ENCODE peak calls at places on chromosomes 7 and 10, in five cellular contexts. Z is lower lobe of right lung; F is CD4-positive, alpha-beta memory T cell; B is psoas muscle; U is lung. W is an unnamed sample. For H3K4me1, the result is how much of the 10 kb centered on the place peaks cover.

GRCh38 chr10:102150970-102151773 is 1.0 kb upstream of the NOLC1 start:
- DNase-seq in Z (no peak), B (no peak), F (no peak), U (no peak), W (no peak)

GRCh38 chr10:111211756-111212155 is 134.9 kb downstream of the ADRA2A start:
- DNase-seq in U (no peak), B (no peak), F (no peak), Z (no peak), W (no peak)

GRCh38 chr7:109213081-109213480 is 643.4 kb downstream of the DNAJB9 start:
- DNase-seq in F (peak), B (no peak), Z (no peak), U (no peak), W (no peak)

GRCh38 chr10:34743804-34744203 is 71.3 kb downstream of the PARD3 start:
- DNase-seq in B (peak), U (no peak), Z (no peak), F (no peak), W (peak)

GRCh38 chr7:3106353-3106752 is 62.7 kb upstream of the CARD11 start:
- DNase-seq in F (no peak), B (no peak), U (no peak), Z (no peak), W (no peak)

GRCh38 chr7:81685263-81685868 is 84.5 kb downstream of the HGF start:
- DNase-seq in B (no peak), Z (no peak), U (no peak), F (no peak), W (no peak)

GRCh38 chr10:132065491-132066105 is at the start of gene JAKMIP3:
- DNase-seq in F (no peak), Z (no peak), B (peak), U (peak), W (peak)

GRCh38 chr7:20542594-20542993 is 72.9 kb upstream of the ABCB5 start:
- DNase-seq in B (peak), F (no peak), Z (no peak), U (no peak), W (no peak)

GRCh38 chr10:86888585-86889381 is 68.6 kb downstream of the MMRN2 start:
- DNase-seq in Z (no peak), U (no peak), F (no peak), B (no peak), W (no peak)

GRCh38 chr10:50393784-50394183 is 142.5 kb upstream of the ASAH2 start:
- DNase-seq in U (no peak), F (no peak), B (no peak), Z (no peak), W (no peak)

GRCh38 chr7:55348502-55348901 is 16.6 kb upstream of the LANCL2 start:
- DNase-seq in Z (no peak), F (no peak), U (no peak), B (no peak), W (no peak)

GRCh38 chr10:73478636-73479035 is 17.2 kb downstream of the PPP3CB start:
- DNase-seq in Z (no peak), B (no peak), U (no peak), F (no peak), W (no peak)

GRCh38 chr7:107210400-107210799 is 41.6 kb downstream of the HBP1 start:
- DNase-seq in B (no peak), U (no peak), Z (no peak), F (no peak), W (no peak)

GRCh38 chr7:100894860-100895700 is 608 bp downstream of the ACHE start:
- DNase-seq in F (peak), B (peak), U (no peak), Z (no peak), W (no peak)

GRCh38 chr7:114130860-114131259 is 212.1 kb upstream of the PPP1R3A start:
- DNase-seq in B (no peak), F (no peak), U (no peak), Z (no peak), W (no peak)

GRCh38 chr7:122679813-122680212 is 19.1 kb downstream of the RNF133 start:
- DNase-seq in U (no peak), F (no peak), Z (no peak), B (no peak), W (no peak)

GRCh38 chr10:102704915-102705314 is 9.3 kb downstream of the ARL3 start:
- DNase-seq in Z (no peak), F (no peak), U (no peak), B (no peak), W (no peak)

GRCh38 chr10:9900765-9901164 is 1116.9 kb upstream of the CELF2 start:
- DNase-seq in Z (no peak), F (no peak), B (no peak), U (no peak), W (no peak)

GRCh38 chr10:103968441-103969391 is 1.8 kb downstream of the SLK start:
- DNase-seq in U (no peak), F (no peak), B (no peak), Z (no peak), W (no peak)

DNA sequence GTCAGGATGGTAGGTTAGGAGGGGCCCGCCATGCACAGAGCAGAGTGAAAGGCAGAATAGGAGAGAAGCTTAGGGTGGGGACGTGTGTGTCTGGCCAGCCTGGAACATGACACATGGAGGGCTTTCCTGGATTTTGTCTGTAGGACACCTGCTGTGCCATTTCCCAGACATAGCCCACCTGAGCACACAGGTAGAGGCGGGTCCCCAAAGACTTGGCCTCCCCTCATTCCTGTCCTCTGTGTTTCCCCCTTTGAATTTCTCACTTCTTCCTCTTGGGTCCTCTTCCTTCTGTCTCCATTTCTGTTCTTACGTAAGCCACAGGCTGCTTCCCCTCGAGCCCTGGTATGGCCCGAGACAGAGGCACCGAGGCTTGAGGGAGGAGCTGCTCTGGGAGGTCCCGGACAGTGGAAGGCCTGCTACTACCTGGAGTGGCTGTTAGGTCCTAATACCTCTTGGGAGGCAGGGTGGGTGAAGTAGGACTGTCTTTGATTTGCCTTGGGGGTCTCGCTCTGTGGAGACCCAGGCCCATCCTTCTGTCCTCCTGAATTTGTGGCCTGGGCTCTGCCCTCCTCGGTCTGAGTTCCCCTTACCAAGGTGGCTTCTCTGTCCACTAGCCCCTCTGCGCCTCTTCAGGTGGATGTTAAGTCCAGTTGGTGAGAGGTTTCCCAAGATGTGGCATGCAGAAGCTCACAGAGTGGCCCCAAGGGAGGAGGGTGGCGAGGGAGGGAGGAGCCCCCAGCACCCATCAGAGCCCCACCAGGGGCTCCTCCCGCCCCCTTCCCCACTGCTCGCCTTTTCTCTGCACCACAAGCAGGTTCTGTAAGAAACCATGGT is 5.5 kb downstream of the ZNF775 start:
- DNase-seq in Z (no peak), U (no peak), F (no peak), B (no peak), W (no peak)
- H3K4me1 ChIP-seq in Z (under half), U (under half), F (under half), B (under half), W (under half)

DNA sequence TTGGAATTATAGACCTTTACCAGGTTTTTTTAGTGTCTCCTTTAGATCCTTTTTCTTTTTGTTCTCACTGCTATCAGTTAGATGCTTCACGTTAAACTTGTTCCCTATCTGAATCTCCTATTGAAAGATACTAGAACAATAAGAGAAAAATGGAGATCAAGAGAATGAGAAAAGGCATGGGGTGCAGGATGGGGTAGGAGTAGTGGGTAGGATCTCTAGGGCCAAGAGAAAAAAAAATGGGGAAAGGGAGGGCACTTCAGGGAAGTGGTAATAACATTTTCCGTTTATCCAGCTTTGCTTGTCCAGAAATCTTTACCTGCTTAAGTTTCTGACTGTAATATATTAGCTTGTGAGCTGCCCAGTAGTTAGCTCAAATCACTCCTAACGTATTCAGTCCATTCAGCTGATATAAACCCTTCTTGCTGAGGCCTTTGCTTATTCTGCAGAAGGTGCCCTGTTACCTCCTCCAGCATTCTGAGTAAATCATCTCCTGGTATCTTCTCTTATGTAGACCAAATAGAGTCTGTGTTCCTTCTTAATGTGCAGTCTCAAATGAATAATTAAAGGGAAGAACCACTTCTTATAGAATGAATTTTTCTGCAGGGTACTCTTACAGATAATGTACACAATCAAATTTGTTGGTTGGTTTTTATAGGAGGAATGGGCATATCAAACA is 69.7 kb downstream of the ZNRF2 start:
- DNase-seq in F (no peak), B (no peak), U (no peak), Z (no peak), W (no peak)
- H3K4me1 ChIP-seq in F (under half), B (under half), U (under half), Z (under half), W (under half)

GRCh38 chr10:113854757-113855626 is 531 bp downstream of the NHLRC2 start:
- DNase-seq in B (peak), U (peak), F (peak), Z (peak), W (peak)
- H3K4me1 ChIP-seq in B (half or more), U (under half), F (half or more), Z (half or more), W (half or more)

DNA sequence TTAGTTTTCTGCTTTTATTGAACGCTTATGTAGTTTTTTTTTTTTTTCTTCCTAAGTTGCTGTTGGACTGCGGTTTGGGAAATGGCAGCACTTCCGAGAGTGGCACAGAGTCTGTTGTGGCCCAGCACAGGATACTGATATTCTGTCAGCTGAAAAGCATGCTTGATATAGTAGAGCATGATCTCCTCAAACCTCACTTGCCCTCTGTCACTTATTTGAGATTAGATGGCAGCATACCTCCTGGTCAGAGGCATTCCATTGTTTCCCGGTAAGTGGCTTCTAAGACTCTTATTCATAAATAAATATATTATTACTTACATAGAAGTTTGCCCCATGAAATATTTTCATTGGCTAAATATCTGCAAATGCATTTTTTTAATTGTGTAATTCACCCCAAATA is 101.1 kb downstream of the BTAF1 start:
- DNase-seq in F (no peak), Z (no peak), U (no peak), B (no peak), W (no peak)
- H3K4me1 ChIP-seq in F (under half), Z (under half), U (under half), B (under half), W (under half)

W was measured in gastrocnemius medialis.